ENCODE peak calls at places on chromosome 19, in four cellular contexts. One of them, this sample, is unnamed.

GRCh38 chr19:34269081-34269480 is 14.7 kb downstream of the GARRE1 start:
- DNase-seq in H1: no peak
- DNase-seq in GM12878: no peak
- DNase-seq in HepG2: no peak
- DNase-seq in this sample: no peak

GRCh38 chr19:34172661-34173144 is 399 bp downstream of the LSM14A start:
- DNase-seq in H1: no peak
- DNase-seq in GM12878: no peak
- DNase-seq in HepG2: no peak
- DNase-seq in this sample: no peak

GRCh38 chr19:30450101-30450500 is 77.9 kb downstream of the ZNF536 start:
- DNase-seq in GM12878: no peak
- DNase-seq in H1: no peak
- DNase-seq in HepG2: no peak
- DNase-seq in this sample: peak

GRCh38 chr19:47152632-47153031 is 22.0 kb downstream of the SAE1 start:
- DNase-seq in H1: no peak
- DNase-seq in GM12878: no peak
- DNase-seq in HepG2: no peak
- DNase-seq in this sample: no peak

GRCh38 chr19:23785982-23786381 is 27.3 kb upstream of the ZNF681 start:
- DNase-seq in HepG2: no peak
- DNase-seq in GM12878: no peak
- DNase-seq in H1: no peak
- DNase-seq in this sample: no peak

GRCh38 chr19:2253106-2254051 is 2.8 kb downstream of the JSRP1 start:
- DNase-seq in GM12878: no peak
- DNase-seq in H1: peak
- DNase-seq in HepG2: peak
- DNase-seq in this sample: no peak

GRCh38 chr19:45123440-45123850 is 30.5 kb downstream of the PPP1R37 start:
- DNase-seq in H1: no peak
- DNase-seq in GM12878: no peak
- DNase-seq in HepG2: no peak
- DNase-seq in this sample: no peak

GRCh38 chr19:49441210-49441959 is at the start of gene SLC17A7:
- DNase-seq in GM12878: no peak
- DNase-seq in HepG2: no peak
- DNase-seq in H1: peak
- DNase-seq in this sample: no peak

GRCh38 chr19:6590458-6591319 is at the start of gene CD70:
- DNase-seq in HepG2: no peak
- DNase-seq in H1: peak
- DNase-seq in GM12878: peak
- DNase-seq in this sample: no peak

GRCh38 chr19:30105723-30106122 is 163.7 kb downstream of the URI1 start:
- DNase-seq in H1: no peak
- DNase-seq in GM12878: peak
- DNase-seq in HepG2: no peak
- DNase-seq in this sample: no peak

GRCh38 chr19:37874784-37875183 is 31.6 kb downstream of the WDR87 start:
- DNase-seq in H1: no peak
- DNase-seq in GM12878: no peak
- DNase-seq in HepG2: peak
- DNase-seq in this sample: no peak

GRCh38 chr19:50384685-50385535 is 763 bp downstream of the POLD1 start:
- DNase-seq in GM12878: no peak
- DNase-seq in H1: no peak
- DNase-seq in HepG2: no peak
- DNase-seq in this sample: no peak

GRCh38 chr19:13051581-13052165 is 51.0 kb downstream of the LYL1 start:
- DNase-seq in GM12878: no peak
- DNase-seq in H1: peak
- DNase-seq in HepG2: peak
- DNase-seq in this sample: peak

GRCh38 chr19:5880604-5881078 is 10.3 kb upstream of the FUT5 start:
- DNase-seq in H1: no peak
- DNase-seq in HepG2: peak
- DNase-seq in GM12878: no peak
- DNase-seq in this sample: peak

GRCh38 chr19:39514840-39515550 is at the start of gene SELENOV:
- DNase-seq in GM12878: no peak
- DNase-seq in H1: peak
- DNase-seq in HepG2: no peak
- DNase-seq in this sample: no peak

GRCh38 chr19:20254151-20254550 is 87.1 kb downstream of the ZNF486 start:
- DNase-seq in H1: no peak
- DNase-seq in HepG2: no peak
- DNase-seq in GM12878: no peak
- DNase-seq in this sample: no peak

GRCh38 chr19:35648017-35648961 is at the start of gene COX6B1:
- DNase-seq in GM12878: peak
- DNase-seq in H1: peak
- DNase-seq in HepG2: peak
- DNase-seq in this sample: peak

GRCh38 chr19:32406161-32407003 is 812 bp downstream of the DPY19L3 start:
- DNase-seq in H1: no peak
- DNase-seq in GM12878: no peak
- DNase-seq in HepG2: no peak
- DNase-seq in this sample: no peak

DNA sequence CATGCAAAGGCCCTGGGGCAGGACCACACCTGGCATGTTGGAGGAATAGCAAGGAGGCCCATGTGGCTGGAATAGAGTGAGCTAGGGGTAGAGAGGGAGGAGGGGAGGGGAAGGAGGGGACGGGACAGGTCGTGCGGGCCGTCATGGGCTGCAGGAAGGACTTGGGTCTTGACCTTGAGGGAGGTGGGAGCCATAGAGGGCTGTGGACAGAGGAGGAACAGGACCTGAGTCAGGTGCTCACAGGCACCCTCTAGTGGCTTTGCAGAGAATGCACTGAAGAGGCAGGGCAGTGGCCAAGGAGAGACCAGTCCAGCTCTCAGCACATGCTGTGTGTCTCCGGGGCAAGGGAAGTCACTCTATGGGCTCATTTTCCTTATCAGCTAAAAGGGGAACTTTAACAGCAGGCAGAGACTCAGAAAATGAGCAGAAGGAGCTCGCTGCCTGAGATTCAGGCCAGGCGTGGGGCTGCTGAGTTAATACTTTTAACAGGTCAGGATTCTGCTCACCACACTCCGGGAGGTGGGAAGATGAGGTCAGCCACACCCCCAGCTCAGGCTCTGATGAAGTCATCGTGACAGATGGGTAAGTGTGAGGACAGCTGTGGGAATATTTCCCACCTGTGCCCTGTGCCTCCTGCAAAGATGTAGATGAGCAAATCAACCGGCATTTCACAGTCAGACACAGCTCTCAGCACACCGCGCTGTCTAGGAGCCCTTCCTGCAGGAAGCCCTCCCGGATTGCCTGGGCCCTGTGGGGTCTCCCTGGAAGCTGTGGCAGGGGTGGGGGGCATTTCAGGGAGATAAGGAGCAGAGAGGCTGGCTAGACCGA is 6.0 kb upstream of the TNFAIP8L1 start:
- DNase-seq in HepG2: peak
- DNase-seq in H1: peak
- DNase-seq in GM12878: peak
- DNase-seq in this sample: no peak
- TF ChIP-seq SUZ12 in HepG2: no peak
- TF ChIP-seq SUZ12 in H1: no peak
- TF ChIP-seq SUZ12 in GM12878: no peak
- TF ChIP-seq SUZ12 in this sample: no peak

GRCh38 chr19:14496849-14497346 is 971 bp upstream of the GIPC1 start:
- DNase-seq in H1: no peak
- DNase-seq in GM12878: no peak
- DNase-seq in HepG2: no peak
- DNase-seq in this sample: no peak
- H3K9ac ChIP-seq in H1: no peak
- H3K9ac ChIP-seq in GM12878: no peak
- H3K9ac ChIP-seq in HepG2: peak
- H3K9ac ChIP-seq in this sample: peak

GRCh38 chr19:53519431-53519830 is 18.5 kb upstream of the ZNF331 start:
- DNase-seq in H1: no peak
- DNase-seq in HepG2: no peak
- DNase-seq in GM12878: no peak
- DNase-seq in this sample: no peak
- TF ChIP-seq SUZ12 in H1: no peak
- TF ChIP-seq SUZ12 in HepG2: no peak
- TF ChIP-seq SUZ12 in GM12878: no peak
- TF ChIP-seq SUZ12 in this sample: no peak

GRCh38 chr19:10514211-10515145 is 2.8 kb downstream of the S1PR5 start:
- DNase-seq in HepG2: no peak
- DNase-seq in H1: peak
- DNase-seq in GM12878: no peak
- DNase-seq in this sample: no peak
- H3K9ac ChIP-seq in HepG2: no peak
- H3K9ac ChIP-seq in H1: no peak
- H3K9ac ChIP-seq in GM12878: no peak
- H3K9ac ChIP-seq in this sample: peak

GRCh38 chr19:4522291-4523002 is 4.2 kb upstream of the PLIN4 start:
- DNase-seq in HepG2: no peak
- DNase-seq in H1: no peak
- DNase-seq in GM12878: no peak
- DNase-seq in this sample: no peak

GRCh38 chr19:4525563-4526002 is 7.3 kb upstream of the PLIN4 start:
- DNase-seq in H1: no peak
- DNase-seq in HepG2: no peak
- DNase-seq in GM12878: no peak
- DNase-seq in this sample: no peak

GRCh38 chr19:4524808-4525562 is 6.7 kb upstream of the PLIN4 start:
- DNase-seq in H1: peak
- DNase-seq in GM12878: no peak
- DNase-seq in HepG2: no peak
- DNase-seq in this sample: peak

GRCh38 chr19:4521888-4522242 is 3.6 kb upstream of the PLIN4 start:
- DNase-seq in H1: no peak
- DNase-seq in GM12878: no peak
- DNase-seq in HepG2: no peak
- DNase-seq in this sample: no peak

GRCh38 chr19:4523306-4524110 is 5.2 kb upstream of the PLIN4 start:
- DNase-seq in GM12878: no peak
- DNase-seq in H1: peak
- DNase-seq in HepG2: peak
- DNase-seq in this sample: peak
- TF ChIP-seq SUZ12 in GM12878: no peak
- TF ChIP-seq SUZ12 in H1: no peak
- TF ChIP-seq SUZ12 in HepG2: no peak
- TF ChIP-seq SUZ12 in this sample: no peak

GRCh38 chr19:57803265-57803593 is 11.5 kb downstream of the ZNF552 start:
- DNase-seq in H1: no peak
- DNase-seq in HepG2: no peak
- DNase-seq in GM12878: no peak
- DNase-seq in this sample: no peak
- H3K9ac ChIP-seq in H1: no peak
- H3K9ac ChIP-seq in HepG2: peak
- H3K9ac ChIP-seq in GM12878: no peak
- H3K9ac ChIP-seq in this sample: peak